ENCODE peak calls at places on chromosomes 6 and 20, in seven cellular contexts. N is smooth muscle cell of the brain vasculature; I is HEK293T; P is fibroblast of mammary gland; K is ACHN; D is type B pancreatic cell; Y is CD8-positive, alpha-beta memory T cell. M is an unnamed sample.

GRCh38 chr6:83854766-83855165 is 1.6 kb downstream of the RIPPLY2 start:
- DNase-seq in N (no peak), I (no peak), P (no peak), K (no peak), D (no peak), Y (no peak), M (no peak)

GRCh38 chr6:48068326-48069191 is 42.4 kb downstream of the PTCHD4 start:
- DNase-seq in N (no peak), I (peak; percentile 8), P (peak; percentile 20), K (peak; percentile 24), D (peak; percentile 64), Y (no peak), M (peak; percentile 62)

GRCh38 chr20:57399587-57400261 is 8.5 kb downstream of the RBM38 start:
- DNase-seq in N (no peak), I (no peak), P (no peak), K (no peak), D (no peak), Y (no peak), M (no peak)

GRCh38 chr6:131172237-131172636 is 37.0 kb downstream of the AKAP7 start:
- DNase-seq in N (no peak), I (no peak), P (peak; percentile 11), K (no peak), D (no peak), Y (no peak), M (no peak)

GRCh38 chr6:140344149-140344913 is 969.9 kb upstream of the CITED2 start:
- DNase-seq in N (no peak), I (no peak), P (peak; percentile 43), K (no peak), D (no peak), Y (no peak), M (no peak)

GRCh38 chr20:45758096-45758495 is 33.6 kb downstream of the WFDC3 start:
- DNase-seq in N (no peak), I (no peak), P (no peak), K (no peak), D (no peak), Y (no peak), M (no peak)

GRCh38 chr20:20744170-20744725 is 31.8 kb upstream of the RALGAPA2 start:
- DNase-seq in N (no peak), I (no peak), P (no peak), K (no peak), D (no peak), Y (no peak), M (no peak)

GRCh38 chr20:45592574-45593189 is 13.6 kb upstream of the WFDC8 start:
- DNase-seq in N (peak; percentile 3), I (peak; percentile 39), P (peak; percentile 71), K (peak; percentile 66), D (no peak), Y (no peak), M (peak; percentile 58)

GRCh38 chr20:50412069-50412468 is 98.1 kb upstream of the PTPN1 start:
- DNase-seq in N (no peak), I (no peak), P (no peak), K (no peak), D (no peak), Y (no peak), M (no peak)

GRCh38 chr6:137936798-137937197 is 69.7 kb downstream of the TNFAIP3 start:
- DNase-seq in N (no peak), I (no peak), P (no peak), K (no peak), D (no peak), Y (no peak), M (no peak)

GRCh38 chr6:56984374-56984773 is 29.5 kb downstream of the BEND6 start:
- DNase-seq in N (no peak), I (no peak), P (peak; percentile 50), K (no peak), D (no peak), Y (no peak), M (no peak)

GRCh38 chr6:152293404-152293803 is 343.8 kb downstream of the SYNE1 start:
- DNase-seq in N (no peak), I (no peak), P (no peak), K (no peak), D (no peak), Y (no peak), M (peak; percentile 42)

GRCh38 chr20:64011366-64011779 is 24.6 kb upstream of the C20orf204 start:
- DNase-seq in N (no peak), I (no peak), P (no peak), K (no peak), D (no peak), Y (no peak), M (no peak)

GRCh38 chr6:80465513-80465912 is 359.0 kb downstream of the BCKDHB start:
- DNase-seq in N (no peak), I (no peak), P (no peak), K (no peak), D (no peak), Y (no peak), M (no peak)

GRCh38 chr20:38127920-38128528 is 37.0 kb downstream of the TGM2 start:
- DNase-seq in N (no peak), I (no peak), P (no peak), K (no peak), D (no peak), Y (no peak), M (no peak)

GRCh38 chr6:109768485-109768884 is 77.4 kb downstream of the FIG4 start:
- DNase-seq in N (no peak), I (no peak), P (peak; percentile 90), K (no peak), D (no peak), Y (no peak), M (no peak)

GRCh38 chr6:2125158-2125557 is 120.2 kb downstream of the GMDS start:
- DNase-seq in N (no peak), I (no peak), P (no peak), K (no peak), D (no peak), Y (no peak), M (no peak)

GRCh38 chr6:118509009-118509617 is 39.0 kb upstream of the PLN start:
- DNase-seq in N (peak; percentile 31), I (peak; percentile 14), P (peak; percentile 54), K (peak; percentile 14), D (no peak), Y (no peak), M (peak; percentile 34)

GRCh38 chr6:116631379-116631990 is 15.2 kb downstream of the RSPH4A start:
- DNase-seq in N (no peak), I (no peak), P (no peak), K (no peak), D (no peak), Y (no peak), M (no peak)

GRCh38 chr6:17101422-17102257 is at the start of gene STMND1:
- DNase-seq in N (no peak), I (peak; percentile 58), P (peak; percentile 20), K (peak; percentile 21), D (peak; percentile 71), Y (no peak), M (peak; percentile 56)

GRCh38 chr6:138162104-138162946 is 586 bp downstream of the ARFGEF3 start:
- DNase-seq in N (no peak), I (peak; percentile 48), P (no peak), K (peak; percentile 19), D (no peak), Y (no peak), M (no peak)

GRCh38 chr6:148166339-148166949 is 176.2 kb upstream of the SASH1 start:
- DNase-seq in N (peak; percentile 37), I (peak; percentile 49), P (peak; percentile 73), K (peak; percentile 51), D (no peak), Y (no peak), M (peak; percentile 46)

GRCh38 chr20:37534401-37535157 is 6.9 kb upstream of the BLCAP start:
- DNase-seq in N (peak; percentile 64), I (peak; percentile 56), P (peak; percentile 83), K (peak; percentile 71), D (peak; percentile 64), Y (no peak), M (peak; percentile 54)

GRCh38 chr20:17624551-17625245 is 54.8 kb downstream of the DSTN start:
- DNase-seq in N (no peak), I (no peak), P (no peak), K (no peak), D (no peak), Y (no peak), M (no peak)

GRCh38 chr6:3455121-3455489 is 1.7 kb downstream of the SLC22A23 start:
- DNase-seq in N (no peak), I (no peak), P (no peak), K (no peak), D (no peak), Y (no peak), M (no peak)

GRCh38 chr6:168355716-168356522 is 36.3 kb upstream of the DACT2 start:
- DNase-seq in N (no peak), I (peak; percentile 75), P (peak; percentile 12), K (peak; percentile 30), D (peak; percentile 78), Y (no peak), M (no peak)

GRCh38 chr20:38973546-38974120 is 11.5 kb downstream of the DHX35 start:
- DNase-seq in N (no peak), I (no peak), P (peak; percentile 59), K (no peak), D (no peak), Y (no peak), M (no peak)

GRCh38 chr6:66533921-66534404 is 826.9 kb upstream of the EYS start:
- DNase-seq in N (no peak), I (no peak), P (no peak), K (no peak), D (no peak), Y (no peak), M (no peak)

GRCh38 chr6:45457141-45457540 is 79.4 kb upstream of the SUPT3H start:
- DNase-seq in N (no peak), I (no peak), P (no peak), K (no peak), D (no peak), Y (no peak), M (no peak)

GRCh38 chr20:58447733-58448391 is 58.8 kb downstream of the VAPB start:
- DNase-seq in N (peak; percentile 18), I (peak; percentile 64), P (peak; percentile 62), K (peak; percentile 63), D (no peak), Y (peak; percentile 21), M (peak; percentile 76)

GRCh38 chr6:152529364-152529763 is 107.8 kb downstream of the SYNE1 start:
- DNase-seq in N (no peak), I (no peak), P (peak; percentile 15), K (no peak), D (no peak), Y (no peak), M (no peak)

GRCh38 chr6:169938262-169938701 is 186.9 kb downstream of the ERMARD start:
- DNase-seq in N (no peak), I (no peak), P (no peak), K (no peak), D (no peak), Y (no peak), M (no peak)

GRCh38 chr6:32156891-32157290 is 3.0 kb downstream of the PPT2 start:
- DNase-seq in N (no peak), I (no peak), P (no peak), K (no peak), D (no peak), Y (no peak), M (no peak)

GRCh38 chr6:133240511-133241087 is 558 bp upstream of the EYA4 start:
- DNase-seq in N (no peak), I (peak; percentile 68), P (no peak), K (no peak), D (peak; percentile 75), Y (no peak), M (peak; percentile 33)

GRCh38 chr6:90078513-90079289 is 184.4 kb downstream of the GJA10 start:
- DNase-seq in N (no peak), I (no peak), P (peak; percentile 11), K (no peak), D (no peak), Y (no peak), M (no peak)

GRCh38 chr20:38050691-38051090 is 17.1 kb downstream of the RPRD1B start:
- DNase-seq in N (no peak), I (no peak), P (peak; percentile 54), K (peak; percentile 42), D (no peak), Y (no peak), M (no peak)

GRCh38 chr6:3522561-3523287 is 65.9 kb upstream of the SLC22A23 start:
- DNase-seq in N (no peak), I (no peak), P (peak; percentile 66), K (no peak), D (no peak), Y (no peak), M (no peak)

GRCh38 chr6:28794175-28795002 is 129.4 kb downstream of the TRIM27 start:
- DNase-seq in N (no peak), I (no peak), P (peak; percentile 71), K (peak; percentile 76), D (no peak), Y (no peak), M (no peak)